ENCODE peak calls at places on chromosomes 7 and 10, in five cellular contexts. G, E, D, C and Q are unnamed samples.
A peak's percentile ranks its signal among the peaks of the same experiment; 100 is the strongest.

GRCh38 chr7:20647908-20648776 is 32.7 kb downstream of the ABCB5 start:
- DNase-seq in E (no peak), D (no peak), G (no peak), C (no peak), Q (no peak)

GRCh38 chr10:31072453-31072852 is 40.8 kb upstream of the ZNF438 start:
- DNase-seq in E (no peak), C (no peak), D (no peak), G (no peak), Q (no peak)

GRCh38 chr7:87067788-87068187 is 8.3 kb upstream of the ELAPOR2 start:
- DNase-seq in E (no peak), G (no peak), C (no peak), D (no peak), Q (no peak)

GRCh38 chr10:95229724-95230627 is 35.9 kb downstream of the ACSM6 start:
- DNase-seq in E (no peak), C (peak; percentile 83), G (no peak), D (no peak), Q (no peak)

GRCh38 chr10:52979295-52980025 is 206.9 kb upstream of the MBL2 start:
- DNase-seq in D (no peak), G (no peak), C (no peak), E (no peak), Q (no peak)

GRCh38 chr7:51154201-51154600 is 162.4 kb downstream of the COBL start:
- DNase-seq in E (no peak), G (no peak), C (no peak), D (no peak), Q (no peak)

GRCh38 chr7:94972296-94972695 is 64.9 kb downstream of the PPP1R9A start:
- DNase-seq in D (no peak), E (no peak), C (no peak), G (no peak), Q (no peak)

GRCh38 chr7:4774804-4775280 is 581 bp upstream of the AP5Z1 start:
- DNase-seq in G (no peak), C (no peak), E (no peak), D (peak; percentile 58), Q (no peak)

GRCh38 chr7:74633451-74633921 is 24.0 kb upstream of the GTF2I start:
- DNase-seq in E (no peak), G (no peak), C (no peak), D (no peak), Q (peak; percentile 53)

GRCh38 chr7:100585511-100586265 is at the start of gene LRCH4:
- DNase-seq in E (no peak), D (no peak), C (no peak), G (no peak), Q (peak; percentile 56)

GRCh38 chr7:73966062-73966940 is 61.7 kb upstream of the ELN start:
- DNase-seq in E (no peak), G (no peak), C (no peak), D (no peak), Q (peak; percentile 15)

GRCh38 chr10:92575961-92576360 is 2.1 kb upstream of the IDE start:
- DNase-seq in G (no peak), C (no peak), D (no peak), E (no peak), Q (no peak)

DNA sequence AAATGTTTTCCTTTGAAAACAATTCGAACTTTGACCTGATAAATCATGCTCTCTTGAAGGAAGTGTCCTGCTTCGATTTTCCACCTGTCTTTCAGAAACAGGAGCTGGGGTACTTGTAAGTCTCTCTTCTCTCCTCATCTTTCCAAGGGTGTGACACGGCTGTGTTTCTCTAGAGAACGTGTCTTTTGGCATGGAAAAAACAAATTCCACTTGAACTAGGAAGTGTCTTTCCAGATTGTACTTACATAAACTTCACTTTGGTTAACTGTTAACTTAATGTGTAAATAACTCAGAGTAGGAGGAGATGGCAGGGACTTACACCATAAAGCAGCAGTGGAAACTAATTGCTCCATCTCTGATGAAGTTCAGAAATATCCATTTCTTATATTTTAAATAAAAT is 4.2 kb upstream of the CALCR start:
- DNase-seq in D (no peak), G (no peak), E (no peak), C (no peak), Q (no peak)
- H3K27ac ChIP-seq in D (no peak overlapping the region), G (no peak overlapping the region), E (no peak overlapping the region), C (no peak overlapping the region), Q (no peak overlapping the region)

GRCh38 chr10:113177163-113177935 is 227.3 kb downstream of the TCF7L2 start:
- DNase-seq in C (no peak), D (peak; percentile 46), G (no peak), E (no peak), Q (no peak)

GRCh38 chr10:113177936-113178335 is 227.9 kb downstream of the TCF7L2 start:
- DNase-seq in G (no peak), C (no peak), D (no peak), E (no peak), Q (no peak)

GRCh38 chr10:113175756-113176651 is 226.0 kb downstream of the TCF7L2 start:
- DNase-seq in E (no peak), G (no peak), D (no peak), C (no peak), Q (no peak)

GRCh38 chr10:113175176-113175575 is 225.1 kb downstream of the TCF7L2 start:
- DNase-seq in D (no peak), G (no peak), C (no peak), E (no peak), Q (no peak)

GRCh38 chr10:113176652-113177155 is 226.7 kb downstream of the TCF7L2 start:
- DNase-seq in G (no peak), D (no peak), E (no peak), C (no peak), Q (no peak)
- H3K27ac ChIP-seq in G (peak overlapping the region; percentile 31), D (no peak overlapping the region), E (no peak overlapping the region), C (no peak overlapping the region), Q (no peak overlapping the region)

GRCh38 chr10:110455440-110455839 is 42.3 kb upstream of the DUSP5 start:
- DNase-seq in E (no peak), D (no peak), G (no peak), C (no peak), Q (no peak)

GRCh38 chr10:110458583-110458920 is 39.2 kb upstream of the DUSP5 start:
- DNase-seq in E (no peak), D (no peak), C (no peak), G (no peak), Q (no peak)

GRCh38 chr10:110456523-110457091 is 41.1 kb upstream of the DUSP5 start:
- DNase-seq in E (no peak), C (peak; percentile 83), G (no peak), D (no peak), Q (no peak)

GRCh38 chr10:110457851-110458582 is 39.7 kb upstream of the DUSP5 start:
- DNase-seq in D (no peak), G (no peak), C (no peak), E (no peak), Q (no peak)

GRCh38 chr10:110456046-110456445 is 41.7 kb upstream of the DUSP5 start:
- DNase-seq in G (no peak), E (no peak), D (no peak), C (no peak), Q (no peak)
- H3K27ac ChIP-seq in G (no peak overlapping the region), E (no peak overlapping the region), D (no peak overlapping the region), C (no peak overlapping the region), Q (peak overlapping the region; percentile 68)

DNA sequence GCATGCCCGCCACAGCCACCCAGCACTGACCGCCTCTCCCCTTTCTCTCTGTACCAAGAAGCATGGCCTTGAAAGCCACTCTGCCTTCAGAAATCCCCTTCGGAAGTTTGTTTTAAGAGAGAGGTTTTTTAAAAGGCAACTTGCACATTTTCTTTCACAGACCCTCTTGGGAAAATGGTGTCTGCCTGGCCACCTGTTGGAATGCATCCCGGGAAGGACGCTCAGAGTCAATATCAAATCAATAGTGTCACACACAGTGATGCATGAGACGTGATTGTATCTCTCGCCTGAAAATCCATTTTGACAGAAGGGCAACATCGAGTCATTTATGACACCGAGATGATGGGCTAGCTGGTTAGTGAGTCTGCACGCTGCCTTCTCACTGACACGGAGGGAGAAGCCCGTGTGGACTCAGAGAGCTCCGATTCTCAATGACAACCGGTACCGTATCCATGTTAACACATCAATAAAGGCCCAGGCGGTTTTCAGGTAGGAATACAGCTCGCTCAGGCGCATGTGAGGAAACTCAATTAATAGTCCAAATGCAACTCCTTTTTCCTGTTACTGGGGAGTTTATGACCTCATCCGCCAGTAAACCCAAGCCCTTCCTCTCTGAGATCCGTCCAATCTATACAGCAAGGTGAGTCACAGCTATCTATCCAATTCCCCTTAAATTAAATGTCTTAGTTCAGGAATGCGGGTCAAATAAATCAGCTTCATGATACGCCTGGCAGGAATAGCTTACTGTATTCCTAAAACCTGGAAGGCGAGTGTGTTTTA is 621.5 kb upstream of the MKI67 start:
- DNase-seq in D (no peak), E (no peak), G (no peak), C (no peak), Q (no peak)
- H3K27ac ChIP-seq in D (no peak overlapping the region), E (no peak overlapping the region), G (no peak overlapping the region), C (no peak overlapping the region), Q (no peak overlapping the region)